ENCODE peak calls at places on chromosomes 11 and 22, in four cellular contexts. S, V, O and C are unnamed samples.

GRCh38 chr11:46001427-46002049 is 79.1 kb downstream of the LARGE2 start:
- DNase-seq in V (no peak), O (no peak), S (no peak), C (no peak)

GRCh38 chr22:31230155-31230870 is 18.2 kb downstream of the LIMK2 start:
- DNase-seq in O (no peak), S (peak), V (no peak), C (no peak)

GRCh38 chr22:43004362-43005035 is 10.4 kb downstream of the PACSIN2 start:
- DNase-seq in O (peak), V (no peak), S (no peak), C (no peak)

GRCh38 chr11:126765196-126765595 is 235.4 kb downstream of the KIRREL3 start:
- DNase-seq in V (no peak), O (no peak), S (no peak), C (no peak)

GRCh38 chr11:14374922-14375630 is 16.1 kb upstream of the RRAS2 start:
- DNase-seq in O (no peak), V (no peak), S (no peak), C (no peak)

GRCh38 chr11:134293119-134294113 is 17.2 kb downstream of the GLB1L3 start:
- DNase-seq in V (no peak), O (no peak), S (no peak), C (no peak)

GRCh38 chr11:111696556-111696955 is 69.6 kb downstream of the PPP2R1B start:
- DNase-seq in V (no peak), S (no peak), O (no peak), C (no peak)

GRCh38 chr22:49689858-49690257 is 137.8 kb downstream of the BRD1 start:
- DNase-seq in V (no peak), S (no peak), O (no peak), C (no peak)

GRCh38 chr11:124736738-124737137 is 3.0 kb upstream of the NRGN start:
- DNase-seq in V (no peak), O (no peak), S (no peak), C (no peak)

GRCh38 chr11:119120639-119121007 is 757 bp upstream of the HINFP start:
- DNase-seq in V (no peak), S (no peak), O (no peak), C (peak)

DNA sequence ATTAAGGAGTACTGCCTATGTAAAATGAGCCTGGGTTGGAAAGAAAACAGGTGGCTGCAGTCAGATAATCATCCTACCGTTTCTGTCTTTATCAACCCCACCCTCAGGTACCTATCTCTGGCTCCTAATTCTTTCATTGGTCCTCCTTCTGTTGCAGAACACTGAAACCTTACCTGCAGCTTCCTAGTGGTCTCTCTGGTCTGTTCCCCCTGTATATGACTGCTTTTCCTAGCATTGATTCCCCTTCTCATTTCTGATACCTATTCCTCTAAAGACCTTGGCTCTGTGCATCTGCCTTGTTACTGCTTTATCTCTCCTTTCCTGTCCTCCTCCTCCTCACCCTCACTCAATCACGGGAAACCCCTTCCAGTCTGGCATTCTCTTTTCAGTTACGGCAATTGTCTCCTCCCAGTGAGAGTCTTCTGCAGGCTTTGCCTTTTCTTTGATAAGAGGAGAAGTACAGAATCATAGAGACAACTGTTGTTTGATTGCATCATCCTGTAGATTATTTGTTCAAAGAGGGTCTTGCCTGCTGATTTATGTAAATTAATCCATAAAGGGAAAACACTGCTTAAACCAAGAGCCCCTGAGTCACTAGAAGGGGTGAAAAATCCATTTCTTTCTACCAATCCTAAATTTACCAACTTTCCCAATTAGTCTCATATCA is 301.2 kb downstream of the AASDHPPT start:
- DNase-seq in S (no peak), V (no peak), O (no peak), C (no peak)
- TF ChIP-seq RFX5 in S (no peak), V (no peak), O (no peak), C (no peak)

DNA sequence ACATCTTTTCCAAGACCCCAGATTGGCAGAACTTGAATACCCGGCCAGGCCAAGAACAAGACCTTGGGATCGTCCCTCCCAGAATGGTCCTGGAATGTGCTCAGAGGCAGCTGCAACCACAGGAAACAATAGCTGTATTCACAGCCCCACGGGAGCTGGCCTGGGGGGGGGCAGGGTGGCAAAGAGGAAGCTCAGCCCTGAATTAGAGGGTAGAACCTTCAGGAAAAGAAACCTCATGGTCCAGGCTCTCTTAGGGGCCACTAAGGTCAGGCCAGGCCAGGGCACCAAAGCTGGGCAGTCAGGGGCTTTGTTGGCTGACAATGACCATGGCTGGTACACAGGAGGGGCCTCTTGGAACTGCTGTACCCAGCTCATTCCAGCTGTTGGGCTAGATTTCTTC is 17.3 kb downstream of the RPL27A start:
- DNase-seq in V (no peak), S (no peak), O (peak), C (no peak)
- TF ChIP-seq TCF12 in V (no peak), S (no peak), O (no peak), C (peak)

GRCh38 chr22:45886502-45886901 is 90.5 kb downstream of the WNT7B start:
- DNase-seq in O (no peak), S (no peak), V (no peak), C (no peak)

GRCh38 chr22:45885171-45885840 is 91.7 kb downstream of the WNT7B start:
- DNase-seq in O (no peak), V (no peak), S (no peak), C (no peak)

GRCh38 chr22:45887202-45888131 is 89.5 kb downstream of the WNT7B start:
- DNase-seq in O (no peak), V (no peak), S (no peak), C (no peak)

GRCh38 chr22:45884201-45885067 is 92.5 kb downstream of the WNT7B start:
- DNase-seq in V (no peak), S (no peak), O (no peak), C (peak)

GRCh38 chr22:45885941-45886395 is 91.0 kb downstream of the WNT7B start:
- DNase-seq in O (peak), S (no peak), V (no peak), C (peak)
- TF ChIP-seq RFX5 in O (no peak), S (no peak), V (no peak), C (no peak)

GRCh38 chr11:79242616-79243015 is 198.2 kb downstream of the TENM4 start:
- DNase-seq in O (no peak), S (no peak), V (no peak), C (no peak)

GRCh38 chr11:79241842-79242241 is 199.0 kb downstream of the TENM4 start:
- DNase-seq in O (no peak), V (no peak), S (no peak), C (peak)

GRCh38 chr11:79244175-79244804 is 196.5 kb downstream of the TENM4 start:
- DNase-seq in V (no peak), S (no peak), O (no peak), C (no peak)

GRCh38 chr11:79244805-79245197 is 196.0 kb downstream of the TENM4 start:
- DNase-seq in O (no peak), V (no peak), S (no peak), C (no peak)

DNA sequence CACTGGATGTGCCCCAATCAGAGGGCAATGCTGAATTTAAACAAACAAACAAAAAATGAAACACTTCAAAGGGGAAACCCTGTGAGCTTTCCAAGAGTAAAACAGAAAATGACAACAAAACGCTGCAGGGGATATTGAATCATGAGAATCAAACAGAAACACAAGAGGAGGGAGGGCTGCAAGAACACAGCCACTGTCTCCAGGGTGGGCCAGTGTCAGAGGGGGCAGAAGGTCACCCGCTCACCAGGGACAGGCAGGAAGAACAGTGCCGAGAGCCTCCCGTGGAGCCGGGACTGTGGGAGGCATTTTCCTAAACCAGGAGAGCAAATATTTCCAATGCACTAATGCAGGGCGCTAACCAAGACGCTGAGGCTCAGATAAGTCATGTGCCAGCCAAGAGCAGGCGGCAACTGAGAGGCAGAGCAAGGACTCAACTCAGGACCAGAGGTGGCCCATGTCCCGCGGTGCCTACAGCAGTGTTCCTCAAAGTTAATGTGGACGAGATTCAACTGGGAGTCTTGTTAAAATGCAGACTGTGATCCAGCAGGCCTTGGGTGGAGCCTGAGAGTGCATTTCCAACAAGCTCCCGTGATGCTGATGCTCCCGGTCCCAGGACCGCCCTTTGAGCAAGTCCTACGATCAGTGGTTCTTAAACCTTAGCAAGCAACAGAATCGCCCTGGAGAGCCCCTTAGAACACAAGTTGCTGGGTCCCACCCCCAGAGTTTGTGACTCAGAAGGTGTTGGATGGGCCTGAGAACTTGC is 197.2 kb downstream of the TENM4 start:
- DNase-seq in V (no peak), S (no peak), O (no peak), C (no peak)
- TF ChIP-seq TCF12 in V (no peak), S (no peak), O (no peak), C (no peak)

DNA sequence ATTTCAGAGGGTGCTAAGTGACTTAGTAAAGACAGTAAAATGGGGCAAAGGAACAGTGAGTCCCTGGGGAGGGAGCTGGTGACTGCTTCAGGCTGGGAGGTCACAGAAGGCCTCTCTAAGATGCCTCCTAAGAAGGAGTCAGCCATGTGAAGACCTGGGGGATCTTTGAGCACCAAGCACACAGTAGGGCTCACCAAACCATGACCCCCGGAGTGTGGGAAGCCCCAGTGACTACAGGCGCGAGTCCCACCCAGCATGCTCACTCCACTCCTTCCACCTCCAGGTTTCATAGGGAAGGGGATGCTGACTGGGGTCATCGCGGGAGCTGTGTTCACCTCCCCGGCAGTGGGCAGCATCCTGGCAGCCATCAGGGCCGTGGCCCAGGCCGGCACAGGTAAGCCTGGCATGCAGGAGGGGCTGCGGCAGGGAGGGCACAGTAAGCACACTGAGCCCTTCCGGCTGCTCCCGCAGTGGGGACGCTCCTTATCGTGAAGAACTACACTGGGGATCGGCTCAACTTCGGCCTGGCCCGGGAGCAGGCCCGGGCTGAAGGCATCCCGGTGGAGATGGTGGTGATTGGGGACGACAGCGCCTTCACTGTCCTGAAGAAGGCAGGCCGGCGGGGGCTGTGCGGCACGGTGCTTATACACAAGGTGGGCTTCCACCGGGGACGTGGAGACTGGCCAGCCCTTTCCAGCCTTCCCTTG is 5.9 kb downstream of the TKFC start:
- DNase-seq in S (no peak), V (no peak), O (no peak), C (no peak)
- TF ChIP-seq RFX5 in S (no peak), V (no peak), O (no peak), C (no peak)